ENCODE peak calls at places on chromosome 22, in seven cellular contexts. X, Y, Q, W, K, Z and C are unnamed samples.

GRCh38 chr22:39607093-39607492 is 36.5 kb downstream of the CACNA1I start:
- DNase-seq in X (no peak), Y (no peak), Q (no peak), W (no peak), K (peak), Z (no peak), C (no peak)

GRCh38 chr22:39994566-39995345 is at the start of gene FAM83F:
- DNase-seq in X (peak), Y (no peak), Q (no peak), W (no peak), K (no peak), Z (no peak), C (no peak)

GRCh38 chr22:38674888-38675287 is 6.9 kb upstream of the TOMM22 start:
- DNase-seq in X (no peak), Y (no peak), Q (no peak), W (no peak), K (no peak), Z (no peak), C (no peak)

GRCh38 chr22:42263944-42264343 is 6.5 kb downstream of the TCF20 start:
- DNase-seq in X (no peak), Y (no peak), Q (no peak), W (no peak), K (no peak), Z (no peak), C (no peak)

GRCh38 chr22:19635644-19636043 is 78.7 kb upstream of the SEPTIN5 start:
- DNase-seq in X (no peak), Y (no peak), Q (no peak), W (no peak), K (no peak), Z (no peak), C (no peak)

GRCh38 chr22:25383892-25384291 is 164.5 kb downstream of the CRYBB2 start:
- DNase-seq in X (no peak), Y (no peak), Q (no peak), W (no peak), K (no peak), Z (no peak), C (no peak)

GRCh38 chr22:20577549-20577975 is 70.2 kb downstream of the MED15 start:
- DNase-seq in X (no peak), Y (no peak), Q (peak), W (no peak), K (no peak), Z (no peak), C (no peak)

GRCh38 chr22:41308544-41308947 is 7.2 kb downstream of the ZC3H7B start:
- DNase-seq in X (no peak), Y (no peak), Q (peak), W (no peak), K (no peak), Z (no peak), C (peak)

GRCh38 chr22:38219644-38220043 is 17.9 kb downstream of the MAFF start:
- DNase-seq in X (no peak), Y (peak), Q (no peak), W (no peak), K (no peak), Z (no peak), C (no peak)

GRCh38 chr22:32649515-32650200 is 151.8 kb upstream of the TIMP3 start:
- DNase-seq in X (no peak), Y (no peak), Q (peak), W (no peak), K (no peak), Z (no peak), C (no peak)

GRCh38 chr22:46087816-46088277 is 62.5 kb upstream of the PPARA start:
- DNase-seq in X (no peak), Y (peak), Q (peak), W (no peak), K (no peak), Z (no peak), C (no peak)

GRCh38 chr22:27993774-27994350 is 74.8 kb upstream of the PITPNB start:
- DNase-seq in X (no peak), Y (no peak), Q (no peak), W (no peak), K (no peak), Z (no peak), C (no peak)

GRCh38 chr22:46117206-46118199 is 32.8 kb upstream of the PPARA start:
- DNase-seq in X (no peak), Y (no peak), Q (no peak), W (no peak), K (no peak), Z (no peak), C (no peak)

GRCh38 chr22:27690596-27690995 is 111.0 kb downstream of the MN1 start:
- DNase-seq in X (no peak), Y (no peak), Q (no peak), W (no peak), K (no peak), Z (no peak), C (no peak)

GRCh38 chr22:42294034-42294985 is 23.9 kb upstream of the TCF20 start:
- DNase-seq in X (no peak), Y (no peak), Q (peak), W (no peak), K (no peak), Z (no peak), C (peak)

GRCh38 chr22:44242946-44243724 is 62.4 kb downstream of the PARVG start:
- DNase-seq in X (no peak), Y (no peak), Q (no peak), W (no peak), K (no peak), Z (no peak), C (no peak)

GRCh38 chr22:21952586-21953571 is at the start of gene PPM1F:
- DNase-seq in X (no peak), Y (peak), Q (peak), W (peak), K (peak), Z (peak), C (peak)

GRCh38 chr22:50625568-50626313 is 2.2 kb downstream of the ARSA start:
- DNase-seq in X (no peak), Y (peak), Q (no peak), W (no peak), K (no peak), Z (no peak), C (no peak)

GRCh38 chr22:27259390-27259789 is 542.2 kb downstream of the MN1 start:
- DNase-seq in X (no peak), Y (peak), Q (no peak), W (no peak), K (no peak), Z (no peak), C (no peak)

GRCh38 chr22:32122899-32123298 is 36.2 kb downstream of the C22orf42 start:
- DNase-seq in X (no peak), Y (no peak), Q (no peak), W (no peak), K (no peak), Z (no peak), C (no peak)

GRCh38 chr22:38144025-38144405 is 33.5 kb upstream of the BAIAP2L2 start:
- DNase-seq in X (peak), Y (peak), Q (no peak), W (no peak), K (no peak), Z (no peak), C (peak)

GRCh38 chr22:42670921-42671709 is 21.9 kb upstream of the CYB5R3 start:
- DNase-seq in X (no peak), Y (no peak), Q (no peak), W (no peak), K (no peak), Z (no peak), C (no peak)

GRCh38 chr22:41862530-41863266 is 29.8 kb downstream of the SREBF2 start:
- DNase-seq in X (no peak), Y (no peak), Q (no peak), W (no peak), K (no peak), Z (peak), C (no peak)

GRCh38 chr22:20312396-20313191 is 7.3 kb downstream of the DGCR6L start:
- DNase-seq in X (no peak), Y (no peak), Q (peak), W (no peak), K (no peak), Z (no peak), C (no peak)

GRCh38 chr22:39735776-39736175 is 157.8 kb downstream of the ENTHD1 start:
- DNase-seq in X (no peak), Y (no peak), Q (no peak), W (no peak), K (no peak), Z (no peak), C (no peak)

GRCh38 chr22:23781533-23781932 is 5.2 kb upstream of the SMARCB1 start:
- DNase-seq in X (no peak), Y (no peak), Q (no peak), W (no peak), K (no peak), Z (no peak), C (no peak)

GRCh38 chr22:19943665-19944026 is 2.0 kb upstream of the TXNRD2 start:
- DNase-seq in X (no peak), Y (peak), Q (peak), W (no peak), K (no peak), Z (no peak), C (peak)

GRCh38 chr22:22820076-22820475 is 67.5 kb upstream of the IGLL5 start:
- DNase-seq in X (no peak), Y (no peak), Q (no peak), W (no peak), K (no peak), Z (no peak), C (no peak)

GRCh38 chr22:50261615-50262459 is at the start of gene MAPK12:
- DNase-seq in X (no peak), Y (peak), Q (peak), W (no peak), K (no peak), Z (no peak), C (no peak)

GRCh38 chr22:23305922-23306374 is 125.6 kb downstream of the BCR start:
- DNase-seq in X (no peak), Y (peak), Q (no peak), W (no peak), K (no peak), Z (no peak), C (no peak)

GRCh38 chr22:21857501-21857914 is 9.9 kb downstream of the MAPK1 start:
- DNase-seq in X (no peak), Y (no peak), Q (no peak), W (no peak), K (no peak), Z (peak), C (peak)

GRCh38 chr22:40233886-40234285 is 56.2 kb downstream of the TNRC6B start:
- DNase-seq in X (no peak), Y (no peak), Q (no peak), W (no peak), K (no peak), Z (no peak), C (no peak)

GRCh38 chr22:20459152-20459542 is 21.5 kb upstream of the SCARF2 start:
- DNase-seq in X (no peak), Y (no peak), Q (no peak), W (no peak), K (no peak), Z (no peak), C (no peak)

DNA sequence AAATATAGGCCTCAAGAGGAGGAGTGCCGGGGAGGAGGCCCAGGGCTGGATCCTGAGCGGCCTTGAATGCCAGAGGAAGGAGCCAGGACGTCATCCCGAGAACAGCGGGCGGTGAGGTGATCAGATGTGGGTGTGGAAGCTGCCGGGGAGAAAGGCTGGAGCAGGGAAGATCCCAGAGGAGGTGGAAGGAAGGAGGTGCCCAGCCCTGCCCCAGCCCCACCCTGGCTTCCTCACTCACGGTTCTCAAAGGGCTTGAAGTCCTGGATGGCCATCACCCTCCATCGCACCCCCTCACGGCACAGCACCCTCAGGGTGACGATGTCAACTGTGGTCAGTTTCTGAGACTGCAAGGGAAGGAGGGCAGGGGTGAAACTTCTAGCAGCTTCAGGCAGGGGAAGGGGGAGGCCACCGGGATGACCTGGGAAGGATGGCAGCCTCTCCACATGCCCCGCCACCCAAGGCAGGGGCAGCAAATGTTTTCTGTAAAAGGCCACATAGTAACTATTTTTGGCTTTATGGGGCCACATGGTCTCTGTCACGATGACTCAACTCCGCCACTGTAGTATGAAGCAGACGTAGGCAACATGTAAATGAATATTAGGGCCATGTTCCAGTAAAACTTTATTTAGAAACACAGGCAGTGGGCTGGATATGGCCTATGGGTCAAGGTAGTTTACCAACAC is 10.7 kb downstream of the IL2RB start:
- DNase-seq in X (no peak), Y (no peak), Q (no peak), W (no peak), K (no peak), Z (no peak), C (no peak)
- TF ChIP-seq YY1 in X (no peak), Y (no peak), Q (no peak), W (no peak), K (no peak), Z (no peak), C (no peak)

GRCh38 chr22:33925194-33925593 is 4.9 kb upstream of the LARGE1 start:
- DNase-seq in X (no peak), Y (no peak), Q (no peak), W (no peak), K (no peak), Z (no peak), C (no peak)
- TF ChIP-seq YY1 in X (no peak), Y (no peak), Q (no peak), W (no peak), K (no peak), Z (no peak), C (no peak)

GRCh38 chr22:48104102-48104738 is 1341.8 kb downstream of the TBC1D22A start:
- DNase-seq in X (no peak), Y (no peak), Q (no peak), W (no peak), K (no peak), Z (no peak), C (no peak)
- TF ChIP-seq YY1 in X (no peak), Y (no peak), Q (no peak), W (no peak), K (no peak), Z (no peak), C (no peak)

DNA sequence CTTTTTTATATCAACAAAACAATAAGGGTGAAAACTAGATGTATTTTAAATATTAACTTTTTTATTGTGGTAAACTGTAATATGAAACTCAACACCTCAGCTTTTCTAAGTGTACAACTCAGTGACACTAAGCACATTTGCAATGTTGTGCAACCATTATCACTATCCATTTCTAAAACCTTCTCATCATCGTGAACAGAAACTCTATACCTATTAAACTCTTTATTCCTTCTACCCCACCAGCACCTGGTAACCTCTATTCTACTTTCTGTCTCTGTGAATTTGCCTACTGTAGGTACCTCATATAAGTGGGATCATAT is 9.4 kb downstream of the HORMAD2 start:
- DNase-seq in X (no peak), Y (no peak), Q (no peak), W (no peak), K (no peak), Z (no peak), C (no peak)
- TF ChIP-seq YY1 in X (no peak), Y (no peak), Q (no peak), W (no peak), K (no peak), Z (no peak), C (no peak)

GRCh38 chr22:35687461-35687860 is 30.2 kb upstream of the APOL5 start:
- DNase-seq in X (no peak), Y (no peak), Q (no peak), W (no peak), K (no peak), Z (no peak), C (no peak)

GRCh38 chr22:35690001-35690400 is 27.7 kb upstream of the APOL5 start:
- DNase-seq in X (no peak), Y (no peak), Q (no peak), W (no peak), K (no peak), Z (no peak), C (no peak)

GRCh38 chr22:35685731-35686130 is 31.9 kb upstream of the APOL5 start:
- DNase-seq in X (no peak), Y (no peak), Q (no peak), W (no peak), K (no peak), Z (no peak), C (no peak)

GRCh38 chr22:35686298-35686697 is 31.4 kb upstream of the APOL5 start:
- DNase-seq in X (no peak), Y (no peak), Q (no peak), W (no peak), K (no peak), Z (no peak), C (no peak)

DNA sequence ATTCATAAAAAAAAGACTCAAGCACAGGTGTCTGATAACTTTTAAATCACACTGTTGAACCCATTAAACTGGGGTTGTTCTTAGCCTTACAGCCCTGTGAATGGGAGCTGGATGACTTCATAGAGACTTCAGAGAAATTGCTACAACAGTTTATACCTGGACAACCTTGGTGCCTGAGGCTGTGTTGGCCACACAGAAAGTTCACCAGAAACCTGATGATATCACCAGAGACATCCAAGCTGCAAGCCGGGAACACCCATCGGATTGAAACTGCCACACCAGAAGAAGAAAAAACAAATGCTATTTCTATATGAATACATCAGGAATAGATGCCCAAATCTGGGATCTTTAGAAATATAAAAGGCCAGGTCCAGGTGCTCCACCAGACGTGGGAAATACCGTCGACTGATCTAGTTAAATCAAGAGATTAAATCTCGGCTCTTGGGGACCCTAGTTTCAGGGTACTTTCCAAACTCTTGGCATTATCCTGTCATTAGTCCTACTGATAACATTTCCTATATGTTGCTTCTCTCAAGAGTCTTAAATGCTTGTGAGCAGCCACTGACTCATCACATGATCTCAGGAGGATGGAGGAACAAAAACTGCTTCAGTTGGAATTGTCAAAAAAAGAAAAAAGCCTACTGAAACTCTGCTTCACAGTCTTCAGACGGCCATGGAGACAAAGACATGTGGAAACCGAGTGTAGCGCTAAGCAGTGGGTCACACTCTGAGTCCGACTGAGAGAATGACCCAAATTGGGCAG is 28.6 kb upstream of the APOL5 start:
- DNase-seq in X (no peak), Y (no peak), Q (no peak), W (no peak), K (no peak), Z (no peak), C (no peak)
- TF ChIP-seq YY1 in X (no peak), Y (no peak), Q (no peak), W (no peak), K (no peak), Z (no peak), C (no peak)